ENCODE peak calls at places on chromosomes 7 and 10, in five cellular contexts. U is activated T-helper 1 cell treated with anti-CD3 and anti-CD28 coated beads, Interleukin-2, amount 50 U/mL, for 16 hours; Y is aorta; O is T-helper 2 cell; M is epithelial cell of esophagus. F is an unnamed sample.

GRCh38 chr10:91694170-91694794 is 61.4 kb upstream of the PPP1R3C start:
- DNase-seq in O (no peak), U (no peak), M (peak; percentile 74), Y (no peak), F (no peak)

GRCh38 chr7:130490287-130490686 is 1.6 kb upstream of the MEST start:
- DNase-seq in U (no peak), O (no peak), Y (no peak), M (no peak), F (no peak)

GRCh38 chr7:141874787-141875186 is 33.5 kb upstream of the PRSS37 start:
- DNase-seq in Y (no peak), U (no peak), O (no peak), M (peak; percentile 37), F (no peak)

GRCh38 chr7:26397786-26398435 is 106.2 kb downstream of the SNX10 start:
- DNase-seq in Y (no peak), O (no peak), U (no peak), M (no peak), F (peak; percentile 16)

GRCh38 chr10:113539789-113540188 is 13.1 kb upstream of the HABP2 start:
- DNase-seq in M (peak; percentile 49), U (no peak), O (no peak), Y (no peak), F (no peak)

GRCh38 chr7:94701555-94701973 is 45.6 kb upstream of the SGCE start:
- DNase-seq in M (peak; percentile 28), Y (no peak), O (no peak), U (no peak), F (no peak)

GRCh38 chr7:147249956-147250355 is 1133.4 kb downstream of the CNTNAP2 start:
- DNase-seq in U (no peak), O (no peak), M (no peak), Y (no peak), F (no peak)

GRCh38 chr10:91049961-91050360 is 129.1 kb upstream of the ANKRD1 start:
- DNase-seq in O (no peak), U (no peak), M (no peak), Y (no peak), F (no peak)

GRCh38 chr7:44891372-44891771 is 6.0 kb upstream of the PURB start:
- DNase-seq in O (no peak), M (no peak), U (no peak), Y (no peak), F (no peak)

GRCh38 chr10:24254180-24254579 is 45.2 kb downstream of the KIAA1217 start:
- DNase-seq in O (no peak), M (peak; percentile 79), U (no peak), Y (peak; percentile 46), F (no peak)

GRCh38 chr10:89392974-89393373 is 551 bp downstream of the IFIT1 start:
- DNase-seq in O (no peak), U (no peak), Y (no peak), M (peak; percentile 47), F (no peak)

GRCh38 chr10:21494221-21495001 is 31.1 kb downstream of the SKIDA1 start:
- DNase-seq in M (no peak), Y (no peak), U (no peak), O (no peak), F (peak; percentile 41)

GRCh38 chr10:88110355-88110754 is 246.9 kb downstream of the PTEN start:
- DNase-seq in O (no peak), M (peak; percentile 73), Y (no peak), U (no peak), F (no peak)

GRCh38 chr10:111076191-111076681 is 593 bp upstream of the ADRA2A start:
- DNase-seq in M (peak; percentile 51), U (no peak), O (no peak), Y (peak; percentile 71), F (peak; percentile 75)

GRCh38 chr7:1052031-1052818 is 7.9 kb downstream of the GPR146 start:
- DNase-seq in O (no peak), U (no peak), Y (peak; percentile 54), M (no peak), F (no peak)

GRCh38 chr7:74199551-74200355 is 10.1 kb upstream of the LAT2 start:
- DNase-seq in Y (no peak), U (no peak), O (no peak), M (no peak), F (no peak)

GRCh38 chr7:98990356-98990755 is 112.0 kb downstream of the TRRAP start:
- DNase-seq in M (no peak), Y (no peak), U (no peak), O (no peak), F (no peak)

GRCh38 chr10:105243381-105243780 is 602.3 kb downstream of the SORCS3 start:
- DNase-seq in Y (no peak), U (no peak), O (no peak), M (peak; percentile 21), F (no peak)

GRCh38 chr10:49058341-49059255 is 56.7 kb downstream of the VSTM4 start:
- DNase-seq in O (no peak), U (no peak), Y (no peak), M (no peak), F (no peak)

GRCh38 chr7:90749262-90749661 is 153.1 kb downstream of the CDK14 start:
- DNase-seq in M (peak; percentile 64), Y (no peak), O (no peak), U (no peak), F (no peak)

GRCh38 chr10:46231087-46231486 is 55.7 kb upstream of the ANTXRL start:
- DNase-seq in M (no peak), U (no peak), Y (no peak), O (peak; percentile 2), F (no peak)

GRCh38 chr10:122236690-122237306 is 34.3 kb upstream of the BTBD16 start:
- DNase-seq in Y (no peak), M (peak; percentile 9), U (no peak), O (no peak), F (no peak)

GRCh38 chr10:61029411-61029810 is 85.4 kb upstream of the RHOBTB1 start:
- DNase-seq in U (no peak), M (peak; percentile 19), Y (no peak), O (no peak), F (no peak)

GRCh38 chr10:127313996-127314700 is 117.8 kb upstream of the INSYN2A start:
- DNase-seq in O (no peak), U (no peak), M (no peak), Y (no peak), F (no peak)

GRCh38 chr7:29457565-29457971 is 106.1 kb upstream of the PRR15 start:
- DNase-seq in M (peak; percentile 23), O (no peak), Y (no peak), U (no peak), F (no peak)

GRCh38 chr10:25875555-25876165 is 58.4 kb upstream of the MYO3A start:
- DNase-seq in Y (peak; percentile 72), O (peak; percentile 11), M (peak; percentile 73), U (peak; percentile 21), F (peak; percentile 43)

GRCh38 chr7:35286422-35286821 is 32.5 kb upstream of the TBX20 start:
- DNase-seq in O (no peak), M (no peak), U (no peak), Y (no peak), F (no peak)

GRCh38 chr7:98234429-98235147 is 17.4 kb downstream of the TECPR1 start:
- DNase-seq in M (no peak), O (no peak), Y (no peak), U (no peak), F (no peak)

GRCh38 chr10:106711313-106711906 is 453.1 kb downstream of the SORCS1 start:
- DNase-seq in O (no peak), M (peak; percentile 36), U (no peak), Y (no peak), F (peak; percentile 12)

GRCh38 chr7:151727579-151728285 is 149.2 kb downstream of the PRKAG2 start:
- DNase-seq in Y (peak; percentile 91), U (no peak), O (no peak), M (peak; percentile 97), F (no peak)

GRCh38 chr10:70620020-70620289 is 17.4 kb upstream of the PRF1 start:
- DNase-seq in U (no peak), O (no peak), M (no peak), Y (no peak), F (no peak)

GRCh38 chr10:31623466-31623865 is 304.4 kb downstream of the ZEB1 start:
- DNase-seq in U (no peak), M (no peak), Y (no peak), O (no peak), F (no peak)

GRCh38 chr10:86253171-86254072 is 113.2 kb downstream of the GRID1 start:
- DNase-seq in O (no peak), Y (no peak), M (no peak), U (no peak), F (no peak)

GRCh38 chr10:14340051-14340744 is 9.5 kb upstream of the FRMD4A start:
- DNase-seq in Y (no peak), U (no peak), M (no peak), O (no peak), F (no peak)

GRCh38 chr10:63707254-63707910 is 186.2 kb downstream of the REEP3 start:
- DNase-seq in U (no peak), Y (no peak), M (peak; percentile 98), O (no peak), F (no peak)